ENCODE peak calls at places on chromosomes 12 and 14, in five cellular contexts. One of them, this sample, is unnamed.

GRCh38 chr12:27610380-27610779 is 85.9 kb upstream of the REP15 start:
- DNase-seq in astrocyte: peak; percentile 76
- DNase-seq in K562: no peak
- DNase-seq in PC-3: peak; percentile 88
- DNase-seq in mesenchymal stem cell: peak; percentile 58
- DNase-seq in this sample: no peak

GRCh38 chr12:55847033-55847432 is 4.3 kb upstream of the MMP19 start:
- DNase-seq in K562: no peak
- DNase-seq in mesenchymal stem cell: peak; percentile 91
- DNase-seq in astrocyte: peak; percentile 74
- DNase-seq in PC-3: no peak
- DNase-seq in this sample: peak; percentile 62

GRCh38 chr12:53713516-53713915 is 13.7 kb downstream of the CALCOCO1 start:
- DNase-seq in mesenchymal stem cell: no peak
- DNase-seq in astrocyte: no peak
- DNase-seq in PC-3: no peak
- DNase-seq in K562: no peak
- DNase-seq in this sample: no peak

GRCh38 chr12:116389990-116390655 is 112.6 kb upstream of the MED13L start:
- DNase-seq in mesenchymal stem cell: peak; percentile 87
- DNase-seq in astrocyte: peak; percentile 99
- DNase-seq in K562: no peak
- DNase-seq in PC-3: peak; percentile 100
- DNase-seq in this sample: peak; percentile 91

GRCh38 chr12:16076553-16076952 is 165.4 kb downstream of the DERA start:
- DNase-seq in PC-3: peak; percentile 66
- DNase-seq in K562: no peak
- DNase-seq in mesenchymal stem cell: peak; percentile 12
- DNase-seq in astrocyte: no peak
- DNase-seq in this sample: no peak

GRCh38 chr14:104971447-104972240 is 6.5 kb downstream of the AHNAK2 start:
- DNase-seq in K562: no peak
- DNase-seq in astrocyte: no peak
- DNase-seq in PC-3: no peak
- DNase-seq in mesenchymal stem cell: no peak
- DNase-seq in this sample: no peak

GRCh38 chr14:54083549-54084239 is 127.1 kb upstream of the BMP4 start:
- DNase-seq in astrocyte: no peak
- DNase-seq in PC-3: peak; percentile 57
- DNase-seq in K562: no peak
- DNase-seq in mesenchymal stem cell: no peak
- DNase-seq in this sample: no peak

GRCh38 chr14:60349663-60350365 is 100.8 kb downstream of the PPM1A start:
- DNase-seq in mesenchymal stem cell: peak; percentile 47
- DNase-seq in PC-3: peak; percentile 90
- DNase-seq in K562: peak; percentile 61
- DNase-seq in astrocyte: peak; percentile 19
- DNase-seq in this sample: peak; percentile 68

GRCh38 chr12:50049254-50050118 is 7.9 kb upstream of the ASIC1 start:
- DNase-seq in K562: no peak
- DNase-seq in astrocyte: no peak
- DNase-seq in mesenchymal stem cell: no peak
- DNase-seq in PC-3: no peak
- DNase-seq in this sample: peak; percentile 37

GRCh38 chr12:116265361-116266128 is 11.9 kb downstream of the MED13L start:
- DNase-seq in K562: no peak
- DNase-seq in astrocyte: no peak
- DNase-seq in PC-3: no peak
- DNase-seq in mesenchymal stem cell: no peak
- DNase-seq in this sample: peak; percentile 88

GRCh38 chr14:76985021-76985420 is 43.5 kb downstream of the IRF2BPL start:
- DNase-seq in mesenchymal stem cell: peak; percentile 70
- DNase-seq in PC-3: no peak
- DNase-seq in K562: no peak
- DNase-seq in astrocyte: no peak
- DNase-seq in this sample: peak; percentile 99

GRCh38 chr12:24853588-24853987 is 95.3 kb downstream of the BCAT1 start:
- DNase-seq in PC-3: no peak
- DNase-seq in mesenchymal stem cell: peak; percentile 77
- DNase-seq in K562: no peak
- DNase-seq in astrocyte: peak; percentile 85
- DNase-seq in this sample: no peak

GRCh38 chr12:124191024-124191359 is 103.9 kb upstream of the RFLNA start:
- DNase-seq in astrocyte: no peak
- DNase-seq in PC-3: peak; percentile 21
- DNase-seq in K562: peak; percentile 61
- DNase-seq in mesenchymal stem cell: peak; percentile 29
- DNase-seq in this sample: no peak

GRCh38 chr14:70002589-70003240 is 123.5 kb downstream of the SMOC1 start:
- DNase-seq in astrocyte: peak; percentile 73
- DNase-seq in K562: no peak
- DNase-seq in mesenchymal stem cell: no peak
- DNase-seq in PC-3: no peak
- DNase-seq in this sample: no peak

GRCh38 chr12:94973202-94973601 is 30.3 kb downstream of the NDUFA12 start:
- DNase-seq in astrocyte: peak; percentile 51
- DNase-seq in mesenchymal stem cell: peak; percentile 98
- DNase-seq in K562: no peak
- DNase-seq in PC-3: no peak
- DNase-seq in this sample: no peak

GRCh38 chr14:85536835-85537195 is 6.9 kb downstream of the FLRT2 start:
- DNase-seq in mesenchymal stem cell: peak; percentile 34
- DNase-seq in K562: no peak
- DNase-seq in PC-3: no peak
- DNase-seq in astrocyte: no peak
- DNase-seq in this sample: no peak

GRCh38 chr12:113437729-113438100 is 15.5 kb downstream of the SDSL start:
- DNase-seq in astrocyte: no peak
- DNase-seq in PC-3: no peak
- DNase-seq in K562: no peak
- DNase-seq in mesenchymal stem cell: no peak
- DNase-seq in this sample: no peak

GRCh38 chr14:24372701-24373416 is 4.9 kb downstream of the NFATC4 start:
- DNase-seq in mesenchymal stem cell: no peak
- DNase-seq in astrocyte: no peak
- DNase-seq in K562: no peak
- DNase-seq in PC-3: no peak
- DNase-seq in this sample: no peak

GRCh38 chr12:23359975-23360638 is 589.4 kb downstream of the SOX5 start:
- DNase-seq in PC-3: no peak
- DNase-seq in K562: no peak
- DNase-seq in mesenchymal stem cell: peak; percentile 6
- DNase-seq in astrocyte: no peak
- DNase-seq in this sample: no peak

GRCh38 chr12:94730846-94731245 is 80.5 kb upstream of the TMCC3 start:
- DNase-seq in K562: no peak
- DNase-seq in astrocyte: no peak
- DNase-seq in mesenchymal stem cell: no peak
- DNase-seq in PC-3: no peak
- DNase-seq in this sample: no peak

GRCh38 chr14:103561381-103562134 is 899 bp downstream of the BAG5 start:
- DNase-seq in PC-3: peak; percentile 74
- DNase-seq in mesenchymal stem cell: peak; percentile 73
- DNase-seq in astrocyte: peak; percentile 45
- DNase-seq in K562: peak; percentile 51
- DNase-seq in this sample: peak; percentile 85

GRCh38 chr14:44896275-44897040 is 65.3 kb downstream of the KLHL28 start:
- DNase-seq in mesenchymal stem cell: no peak
- DNase-seq in K562: no peak
- DNase-seq in PC-3: no peak
- DNase-seq in astrocyte: no peak
- DNase-seq in this sample: no peak

GRCh38 chr12:14417717-14418116 is 52.2 kb downstream of the ATF7IP start:
- DNase-seq in K562: peak; percentile 24
- DNase-seq in astrocyte: peak; percentile 90
- DNase-seq in mesenchymal stem cell: peak; percentile 89
- DNase-seq in PC-3: peak; percentile 54
- DNase-seq in this sample: peak; percentile 65

GRCh38 chr12:4572670-4573069 is 10.7 kb downstream of the DYRK4 start:
- DNase-seq in mesenchymal stem cell: no peak
- DNase-seq in K562: peak; percentile 62
- DNase-seq in PC-3: no peak
- DNase-seq in astrocyte: no peak
- DNase-seq in this sample: no peak

GRCh38 chr12:116539905-116540482 is 19.2 kb upstream of the MAP1LC3B2 start:
- DNase-seq in PC-3: peak; percentile 55
- DNase-seq in astrocyte: peak; percentile 48
- DNase-seq in K562: no peak
- DNase-seq in mesenchymal stem cell: peak; percentile 64
- DNase-seq in this sample: no peak

GRCh38 chr12:30191701-30192455 is 408.1 kb upstream of the TMTC1 start:
- DNase-seq in mesenchymal stem cell: no peak
- DNase-seq in K562: no peak
- DNase-seq in PC-3: no peak
- DNase-seq in astrocyte: no peak
- DNase-seq in this sample: no peak

GRCh38 chr14:62654641-62655040 is 390.6 kb downstream of the KCNH5 start:
- DNase-seq in PC-3: no peak
- DNase-seq in astrocyte: peak; percentile 25
- DNase-seq in mesenchymal stem cell: peak; percentile 35
- DNase-seq in K562: no peak
- DNase-seq in this sample: no peak

GRCh38 chr14:35435177-35435576 is 30.6 kb upstream of the NFKBIA start:
- DNase-seq in PC-3: peak; percentile 63
- DNase-seq in astrocyte: no peak
- DNase-seq in K562: peak; percentile 33
- DNase-seq in mesenchymal stem cell: peak; percentile 31
- DNase-seq in this sample: no peak

GRCh38 chr12:56223571-56224101 is 506 bp upstream of the NABP2 start:
- DNase-seq in PC-3: no peak
- DNase-seq in K562: no peak
- DNase-seq in astrocyte: no peak
- DNase-seq in mesenchymal stem cell: no peak
- DNase-seq in this sample: no peak

GRCh38 chr12:118102070-118102469 is 1.7 kb downstream of the VSIG10 start:
- DNase-seq in astrocyte: no peak
- DNase-seq in mesenchymal stem cell: peak; percentile 5
- DNase-seq in K562: no peak
- DNase-seq in PC-3: peak; percentile 93
- DNase-seq in this sample: peak; percentile 94

GRCh38 chr12:124109760-124110159 is 136.7 kb downstream of the ZNF664 start:
- DNase-seq in PC-3: peak; percentile 45
- DNase-seq in K562: peak; percentile 52
- DNase-seq in mesenchymal stem cell: peak; percentile 39
- DNase-seq in astrocyte: no peak
- DNase-seq in this sample: peak; percentile 42

GRCh38 chr12:93982847-93983315 is 165.5 kb upstream of the PLXNC1 start:
- DNase-seq in PC-3: peak; percentile 79
- DNase-seq in K562: peak; percentile 13
- DNase-seq in astrocyte: peak; percentile 94
- DNase-seq in mesenchymal stem cell: peak; percentile 87
- DNase-seq in this sample: no peak

GRCh38 chr12:115213538-115213961 is 529.6 kb upstream of the TBX3 start:
- DNase-seq in astrocyte: no peak
- DNase-seq in PC-3: no peak
- DNase-seq in K562: no peak
- DNase-seq in mesenchymal stem cell: no peak
- DNase-seq in this sample: no peak

GRCh38 chr14:92800525-92800924 is 6.4 kb downstream of the GOLGA5 start:
- DNase-seq in mesenchymal stem cell: no peak
- DNase-seq in K562: no peak
- DNase-seq in PC-3: no peak
- DNase-seq in astrocyte: no peak
- DNase-seq in this sample: no peak

GRCh38 chr14:105475916-105476845 is 1.6 kb downstream of the CRIP2 start:
- DNase-seq in mesenchymal stem cell: peak; percentile 65
- DNase-seq in K562: no peak
- DNase-seq in astrocyte: peak; percentile 43
- DNase-seq in PC-3: peak; percentile 48
- DNase-seq in this sample: peak; percentile 37

GRCh38 chr14:66459603-66460002 is 26.6 kb upstream of the CCDC196 start:
- DNase-seq in PC-3: no peak
- DNase-seq in mesenchymal stem cell: no peak
- DNase-seq in K562: no peak
- DNase-seq in astrocyte: no peak
- DNase-seq in this sample: no peak

GRCh38 chr14:104212206-104213095 is 74.1 kb downstream of the KIF26A start:
- DNase-seq in mesenchymal stem cell: no peak
- DNase-seq in PC-3: no peak
- DNase-seq in K562: no peak
- DNase-seq in astrocyte: no peak
- DNase-seq in this sample: no peak

GRCh38 chr14:79278286-79278797 is 933.0 kb downstream of the DIO2 start:
- DNase-seq in mesenchymal stem cell: no peak
- DNase-seq in astrocyte: no peak
- DNase-seq in K562: no peak
- DNase-seq in PC-3: peak; percentile 2
- DNase-seq in this sample: no peak
- H3K9ac ChIP-seq in mesenchymal stem cell: peak overlapping the region; percentile 54
- H3K9ac ChIP-seq in astrocyte: peak overlapping the region; percentile 71
- H3K9ac ChIP-seq in K562: no peak overlapping the region
- H3K9ac ChIP-seq in PC-3: peak overlapping the region; percentile 33
- H3K9ac ChIP-seq in this sample: no peak overlapping the region

DNA sequence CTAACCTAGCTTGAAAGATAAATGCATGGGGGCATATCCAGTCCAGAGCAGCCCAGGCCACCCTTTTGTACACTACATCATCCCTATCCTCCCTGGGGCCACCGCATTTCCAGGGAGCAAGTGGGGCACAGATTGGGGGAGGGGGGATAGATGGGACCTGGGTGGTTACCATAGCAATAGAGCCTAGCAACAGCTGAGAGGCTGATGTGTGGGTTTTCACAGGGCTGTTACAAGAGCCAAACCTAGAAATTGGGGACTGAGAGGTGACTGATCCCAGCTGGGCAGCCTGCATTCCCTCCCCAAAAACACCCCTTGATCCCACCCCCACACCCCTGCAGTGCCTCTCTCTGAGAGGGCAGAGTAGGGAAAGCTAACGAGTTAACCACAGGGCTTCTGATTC is 3.7 kb upstream of the ZNF384 start:
- DNase-seq in mesenchymal stem cell: no peak
- DNase-seq in PC-3: no peak
- DNase-seq in K562: no peak
- DNase-seq in astrocyte: no peak
- DNase-seq in this sample: no peak
- H3K9ac ChIP-seq in mesenchymal stem cell: no peak overlapping the region
- H3K9ac ChIP-seq in PC-3: no peak overlapping the region
- H3K9ac ChIP-seq in K562: no peak overlapping the region
- H3K9ac ChIP-seq in astrocyte: no peak overlapping the region
- H3K9ac ChIP-seq in this sample: peak overlapping the region; percentile 29

GRCh38 chr12:8629486-8630033 is 16.9 kb upstream of the AICDA start:
- DNase-seq in PC-3: no peak
- DNase-seq in mesenchymal stem cell: peak; percentile 54
- DNase-seq in K562: no peak
- DNase-seq in astrocyte: peak; percentile 72
- DNase-seq in this sample: peak; percentile 87
- H3K9ac ChIP-seq in PC-3: no peak overlapping the region
- H3K9ac ChIP-seq in mesenchymal stem cell: no peak overlapping the region
- H3K9ac ChIP-seq in K562: no peak overlapping the region
- H3K9ac ChIP-seq in astrocyte: no peak overlapping the region
- H3K9ac ChIP-seq in this sample: no peak overlapping the region

DNA sequence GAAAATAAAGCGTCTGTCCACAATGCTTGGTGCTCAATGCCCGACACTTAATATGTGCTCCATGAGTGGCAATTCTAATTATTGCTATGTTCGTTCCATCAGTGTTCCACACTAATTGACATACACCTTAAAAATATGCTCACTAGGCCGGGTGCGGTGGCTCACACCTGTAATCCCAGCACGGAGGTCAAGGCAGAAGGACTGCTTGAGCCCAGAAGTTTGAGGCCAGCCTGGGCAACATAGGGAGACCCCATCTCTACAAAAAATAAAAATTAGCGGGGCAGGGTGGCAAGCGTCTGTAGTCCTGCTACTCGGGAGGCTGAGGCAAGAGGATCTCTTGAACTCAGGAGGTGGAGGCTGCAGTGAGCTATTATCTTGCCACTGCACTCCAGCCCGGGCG is 635 bp upstream of the HECTD4 start:
- DNase-seq in K562: no peak
- DNase-seq in mesenchymal stem cell: no peak
- DNase-seq in astrocyte: no peak
- DNase-seq in PC-3: no peak
- DNase-seq in this sample: no peak
- H3K9ac ChIP-seq in K562: no peak overlapping the region
- H3K9ac ChIP-seq in mesenchymal stem cell: peak overlapping the region; percentile 89
- H3K9ac ChIP-seq in astrocyte: peak overlapping the region; percentile 83
- H3K9ac ChIP-seq in PC-3: peak overlapping the region; percentile 81
- H3K9ac ChIP-seq in this sample: no peak overlapping the region